ENCODE peak calls at places on chromosome 17, in seven cellular contexts. S is H1, V is H9, O is mesenchymal stem cell, N is mesendoderm, W is IMR-90, C is neuronal stem cell. J is an unnamed sample.

GRCh38 chr17:1709971-1710806 is at the start of gene TLCD2:
- DNase-seq in S (no peak), V (peak; percentile 78), O (peak; percentile 82), N (peak; percentile 59), W (peak; percentile 65), C (no peak), J (peak; percentile 88)

GRCh38 chr17:57035971-57036481 is 49.0 kb upstream of the AKAP1 start:
- DNase-seq in S (no peak), V (no peak), O (no peak), N (no peak), W (no peak), C (no peak), J (no peak)

GRCh38 chr17:27083408-27084185 is 210.3 kb upstream of the WSB1 start:
- DNase-seq in S (no peak), V (no peak), O (no peak), N (no peak), W (no peak), C (no peak), J (no peak)

GRCh38 chr17:37360632-37361031 is 15.2 kb upstream of the C17orf78 start:
- DNase-seq in S (no peak), V (no peak), O (peak; percentile 26), N (no peak), W (peak; percentile 25), C (no peak), J (no peak)

GRCh38 chr17:915416-916201 is 64.0 kb downstream of the NXN start:
- DNase-seq in S (no peak), V (no peak), O (no peak), N (no peak), W (no peak), C (no peak), J (peak; percentile 29)

GRCh38 chr17:48841395-48841831 is 10.6 kb downstream of the CALCOCO2 start:
- DNase-seq in S (no peak), V (no peak), O (peak; percentile 83), N (no peak), W (peak; percentile 76), C (no peak), J (peak; percentile 21)

GRCh38 chr17:71460943-71461342 is 659.9 kb upstream of the SOX9 start:
- DNase-seq in S (no peak), V (no peak), O (peak; percentile 40), N (peak; percentile 30), W (peak; percentile 43), C (no peak), J (no peak)

GRCh38 chr17:74842599-74843351 is 16.9 kb downstream of the GRIN2C start:
- DNase-seq in S (no peak), V (peak; percentile 88), O (peak; percentile 66), N (peak; percentile 64), W (peak; percentile 46), C (peak; percentile 48), J (peak; percentile 19)

GRCh38 chr17:55273579-55274370 is 9.0 kb downstream of the HLF start:
- DNase-seq in S (no peak), V (no peak), O (no peak), N (no peak), W (no peak), C (no peak), J (no peak)

GRCh38 chr17:31388770-31389672 is 2.5 kb upstream of the RAB11FIP4 start:
- DNase-seq in S (no peak), V (peak; percentile 83), O (peak; percentile 30), N (peak; percentile 45), W (no peak), C (no peak), J (peak; percentile 27)

GRCh38 chr17:42667088-42667951 is 8.2 kb downstream of the TUBG2 start:
- DNase-seq in S (no peak), V (peak; percentile 58), O (peak; percentile 84), N (no peak), W (peak; percentile 73), C (no peak), J (peak; percentile 51)

GRCh38 chr17:65265276-65265675 is 128.1 kb downstream of the RGS9 start:
- DNase-seq in S (no peak), V (no peak), O (no peak), N (no peak), W (no peak), C (no peak), J (no peak)

GRCh38 chr17:41672153-41672552 is 16.5 kb upstream of the EIF1 start:
- DNase-seq in S (no peak), V (no peak), O (no peak), N (no peak), W (no peak), C (no peak), J (no peak)

GRCh38 chr17:74959826-74960738 is 12.5 kb downstream of the HID1 start:
- DNase-seq in S (no peak), V (peak; percentile 34), O (no peak), N (no peak), W (peak; percentile 15), C (no peak), J (no peak)

GRCh38 chr17:58244958-58245357 is 6.6 kb downstream of the LPO start:
- DNase-seq in S (no peak), V (no peak), O (no peak), N (no peak), W (no peak), C (no peak), J (no peak)

GRCh38 chr17:67647482-67647881 is 70.3 kb upstream of the NOL11 start:
- DNase-seq in S (no peak), V (no peak), O (no peak), N (no peak), W (no peak), C (no peak), J (no peak)

GRCh38 chr17:4394208-4395110 is 28.0 kb upstream of the UBE2G1 start:
- DNase-seq in S (no peak), V (no peak), O (no peak), N (no peak), W (no peak), C (no peak), J (peak; percentile 77)

GRCh38 chr17:53387745-53388144 is 435.0 kb upstream of the KIF2B start:
- DNase-seq in S (no peak), V (no peak), O (no peak), N (no peak), W (no peak), C (no peak), J (peak; percentile 7)
- H3K23ac ChIP-seq in S (no peak overlapping the region), V (no peak overlapping the region), O (no peak overlapping the region), N (no peak overlapping the region), W (no peak overlapping the region), C (no peak overlapping the region), J (no peak overlapping the region)

DNA sequence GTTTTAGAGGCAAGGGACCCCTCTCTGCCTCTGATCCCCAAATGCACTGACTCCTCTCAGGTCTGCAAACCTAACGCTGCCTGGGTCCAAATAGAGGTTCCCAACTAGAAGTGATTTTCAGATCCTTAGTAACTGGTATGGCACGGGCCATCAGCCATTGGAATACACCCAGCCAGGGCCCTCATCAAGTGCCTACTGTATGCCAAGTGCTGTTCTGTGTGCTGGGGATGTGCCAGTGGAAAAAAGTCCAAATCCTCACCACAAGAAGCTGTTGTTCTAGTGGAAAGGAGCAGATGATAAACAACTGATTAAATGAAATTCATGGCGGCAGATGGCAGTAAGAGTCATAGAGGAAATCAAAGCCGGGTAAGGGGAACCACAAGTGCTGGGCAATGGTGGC is 57.2 kb upstream of the MED9 start:
- DNase-seq in S (no peak), V (no peak), O (no peak), N (no peak), W (no peak), C (no peak), J (no peak)
- H3K23ac ChIP-seq in S (no peak overlapping the region), V (no peak overlapping the region), O (no peak overlapping the region), N (no peak overlapping the region), W (no peak overlapping the region), C (no peak overlapping the region), J (no peak overlapping the region)

GRCh38 chr17:36148559-36149295 is 27.7 kb downstream of the TBC1D3B start:
- DNase-seq in S (peak; percentile 19), V (peak; percentile 89), O (peak; percentile 53), N (peak; percentile 63), W (peak; percentile 55), C (peak; percentile 65), J (peak; percentile 77)
- H3K23ac ChIP-seq in S (no peak overlapping the region), V (no peak overlapping the region), O (no peak overlapping the region), N (no peak overlapping the region), W (no peak overlapping the region), C (no peak overlapping the region), J (no peak overlapping the region)

GRCh38 chr17:49941427-49941826 is 27.6 kb upstream of the DLX4 start:
- DNase-seq in S (no peak), V (no peak), O (no peak), N (no peak), W (no peak), C (no peak), J (no peak)

GRCh38 chr17:49946208-49946607 is 22.8 kb upstream of the DLX4 start:
- DNase-seq in S (no peak), V (no peak), O (no peak), N (no peak), W (no peak), C (no peak), J (no peak)

GRCh38 chr17:49942918-49943317 is 26.1 kb upstream of the DLX4 start:
- DNase-seq in S (no peak), V (no peak), O (no peak), N (no peak), W (no peak), C (no peak), J (no peak)

GRCh38 chr17:49946964-49947584 is 21.9 kb upstream of the DLX4 start:
- DNase-seq in S (no peak), V (no peak), O (no peak), N (no peak), W (no peak), C (no peak), J (no peak)

DNA sequence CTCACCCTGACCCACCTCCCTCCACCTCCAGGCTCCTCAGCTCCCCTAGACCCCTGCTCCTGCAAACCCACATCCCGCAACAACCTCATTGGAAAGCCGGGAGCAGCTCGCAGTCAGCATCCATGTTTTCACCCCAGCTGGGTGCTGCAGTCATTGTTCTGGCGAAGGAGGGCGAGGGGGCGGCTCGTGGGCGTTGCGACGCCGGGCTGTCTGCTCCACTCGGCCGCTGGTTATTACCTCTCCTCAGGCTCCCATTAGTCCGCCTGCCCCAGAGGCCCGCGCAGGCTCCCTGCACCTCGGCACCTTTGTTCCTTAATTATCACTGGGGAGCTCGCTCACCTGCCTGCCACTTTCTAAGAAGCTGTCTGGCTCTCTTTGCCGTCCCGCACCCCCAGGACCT is 24.5 kb upstream of the DLX4 start:
- DNase-seq in S (no peak), V (no peak), O (no peak), N (peak; percentile 34), W (no peak), C (no peak), J (no peak)
- H3K23ac ChIP-seq in S (no peak overlapping the region), V (no peak overlapping the region), O (no peak overlapping the region), N (no peak overlapping the region), W (no peak overlapping the region), C (no peak overlapping the region), J (no peak overlapping the region)